ENCODE peak calls at places on chromosomes 6 and 20, in nine cellular contexts. P is psoas muscle, E is HCT116, M is pancreas, Z is OCI-LY7, O is kidney epithelial cell, Y is AG10803, R is NB4, U is uterus. X is an unnamed sample.

GRCh38 chr20:10553326-10553984 is 118.3 kb downstream of the SLX4IP start:
- DNase-seq in P (peak), Y (peak), M (no peak), E (no peak), Z (peak), O (peak), R (peak), U (peak), X (peak)

GRCh38 chr20:37522258-37523011 is 1.4 kb downstream of the NNAT start:
- DNase-seq in E (no peak), U (no peak), O (no peak), P (peak), R (no peak), Y (no peak), M (peak), Z (no peak), X (no peak)

GRCh38 chr6:1363298-1363697 is 26.1 kb upstream of the FOXF2 start:
- DNase-seq in M (no peak), R (peak), Y (peak), U (no peak), E (no peak), O (no peak), P (no peak), Z (no peak), X (no peak)

GRCh38 chr6:88650029-88650619 is 313.3 kb downstream of the RNGTT start:
- DNase-seq in Z (peak), Y (peak), O (peak), U (no peak), R (no peak), E (no peak), M (no peak), P (no peak), X (no peak)

GRCh38 chr6:157075549-157076426 is 247.5 kb downstream of the TMEM242 start:
- DNase-seq in Y (no peak), M (no peak), Z (no peak), E (peak), U (no peak), R (no peak), O (no peak), P (no peak), X (no peak)

GRCh38 chr6:167424700-167425099 is 99.8 kb downstream of the TTLL2 start:
- DNase-seq in P (no peak), R (no peak), U (no peak), E (no peak), Z (no peak), O (no peak), Y (no peak), M (no peak), X (no peak)

GRCh38 chr20:34458631-34459030 is 57.6 kb upstream of the DYNLRB1 start:
- DNase-seq in R (no peak), U (no peak), P (no peak), Z (no peak), O (no peak), M (no peak), E (no peak), Y (no peak), X (no peak)

GRCh38 chr6:91098006-91098405 is 511.1 kb upstream of the MAP3K7 start:
- DNase-seq in R (no peak), O (peak), Y (no peak), Z (no peak), U (no peak), E (no peak), M (no peak), P (no peak), X (no peak)

GRCh38 chr6:20826378-20826777 is 292.1 kb downstream of the CDKAL1 start:
- DNase-seq in U (no peak), E (no peak), O (no peak), R (no peak), P (no peak), Y (peak), M (no peak), Z (no peak), X (no peak)

GRCh38 chr20:8227293-8227692 is 95.2 kb downstream of the PLCB1 start:
- DNase-seq in M (no peak), E (no peak), P (no peak), O (no peak), R (no peak), Y (peak), Z (no peak), U (no peak), X (no peak)

GRCh38 chr6:157982580-157983438 is 1.1 kb downstream of the SYNJ2 start:
- DNase-seq in P (no peak), M (no peak), O (no peak), R (peak), U (peak), E (no peak), Y (peak), Z (no peak), X (no peak)

GRCh38 chr20:21573259-21573658 is 59.4 kb upstream of the NKX2-2 start:
- DNase-seq in O (no peak), M (no peak), E (no peak), Z (no peak), R (no peak), U (no peak), P (no peak), Y (no peak), X (no peak)

GRCh38 chr20:23517719-23518118 is 26.8 kb downstream of the CST8 start:
- DNase-seq in M (no peak), U (no peak), P (no peak), E (no peak), Z (no peak), O (no peak), Y (no peak), R (no peak), X (no peak)

GRCh38 chr6:19691465-19692167 is 145.6 kb upstream of the ID4 start:
- DNase-seq in U (no peak), R (no peak), E (no peak), Z (no peak), M (peak), O (no peak), Y (peak), P (no peak), X (no peak)

GRCh38 chr20:2468581-2469407 is 1.8 kb downstream of the SNRPB start:
- DNase-seq in P (no peak), R (no peak), Z (no peak), E (no peak), Y (peak), M (no peak), O (no peak), U (no peak), X (no peak)

GRCh38 chr6:57265755-57266221 is 43.7 kb upstream of the RAB23 start:
- DNase-seq in M (no peak), P (no peak), Y (peak), Z (no peak), R (no peak), O (no peak), U (no peak), E (no peak), X (no peak)

GRCh38 chr20:45470939-45471338 is 1.4 kb downstream of the WFDC2 start:
- DNase-seq in Y (no peak), U (no peak), R (peak), P (no peak), O (no peak), Z (no peak), M (no peak), E (no peak), X (no peak)

GRCh38 chr20:36607586-36608387 is 2.2 kb downstream of the RAB5IF start:
- DNase-seq in O (no peak), Z (no peak), R (no peak), U (no peak), E (no peak), Y (no peak), P (no peak), M (no peak), X (no peak)

GRCh38 chr6:56807335-56807991 is 147.4 kb upstream of the BEND6 start:
- DNase-seq in Y (peak), U (no peak), R (no peak), O (no peak), Z (no peak), P (no peak), E (no peak), M (no peak), X (no peak)

GRCh38 chr6:27866370-27867050 is 45.7 kb downstream of the OR2B2 start:
- DNase-seq in U (no peak), R (peak), O (no peak), P (no peak), E (no peak), M (no peak), Z (peak), Y (peak), X (no peak)

GRCh38 chr6:44627091-44627878 is 239.8 kb downstream of the CDC5L start:
- DNase-seq in P (peak), R (peak), Y (no peak), M (no peak), O (no peak), Z (no peak), E (no peak), U (no peak), X (no peak)

GRCh38 chr6:145669627-145670034 is 65.7 kb downstream of the EPM2A start:
- DNase-seq in O (peak), U (no peak), M (no peak), P (no peak), R (no peak), Y (peak), Z (no peak), E (no peak), X (no peak)

GRCh38 chr6:52503853-52504777 is 72.7 kb downstream of the TRAM2 start:
- DNase-seq in R (no peak), O (peak), Y (peak), E (peak), P (peak), U (peak), Z (no peak), M (peak), X (peak)

GRCh38 chr20:47274449-47275108 is 81.9 kb downstream of the ZMYND8 start:
- DNase-seq in Y (peak), R (peak), O (peak), M (no peak), Z (no peak), E (peak), P (no peak), U (no peak), X (no peak)

GRCh38 chr6:111789593-111789992 is 83.7 kb downstream of the FYN start:
- DNase-seq in U (peak), Y (peak), Z (no peak), P (peak), R (no peak), M (no peak), E (no peak), O (no peak), X (no peak)

GRCh38 chr20:20463933-20464374 is 96.0 kb downstream of the INSM1 start:
- DNase-seq in P (no peak), U (no peak), M (no peak), O (no peak), Z (peak), Y (no peak), E (no peak), R (no peak), X (no peak)

GRCh38 chr20:20461526-20461925 is 93.6 kb downstream of the INSM1 start:
- DNase-seq in R (no peak), Y (no peak), E (no peak), Z (no peak), O (no peak), M (no peak), U (no peak), P (no peak), X (no peak)

GRCh38 chr20:20466341-20466879 is 98.5 kb downstream of the INSM1 start:
- DNase-seq in Z (peak), Y (peak), U (no peak), O (peak), E (no peak), P (no peak), R (peak), M (no peak), X (no peak)

GRCh38 chr20:20462185-20462584 is 94.3 kb downstream of the INSM1 start:
- DNase-seq in P (no peak), Y (no peak), Z (no peak), M (no peak), O (no peak), R (no peak), E (no peak), U (no peak), X (no peak)

DNA sequence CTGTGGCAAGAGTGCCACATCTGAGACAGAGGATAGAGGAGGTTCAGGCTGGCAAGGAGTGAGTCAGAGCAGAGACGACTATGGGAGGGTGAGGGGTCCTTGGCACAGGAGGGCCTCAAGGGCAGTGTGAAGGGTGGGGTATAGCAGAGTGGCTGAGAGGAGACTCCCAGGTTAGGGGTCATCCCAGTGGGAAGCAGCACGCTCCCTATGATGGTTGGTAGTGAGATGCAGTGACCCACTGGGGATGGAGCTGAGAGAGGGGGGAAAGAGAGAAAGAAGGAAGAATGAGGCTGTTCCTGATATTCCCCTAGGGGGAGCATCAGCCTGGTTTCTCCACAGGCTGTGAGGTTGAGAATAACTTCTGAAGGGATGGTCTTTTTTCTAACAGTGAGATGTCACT is 97.4 kb downstream of the INSM1 start:
- DNase-seq in Z (peak), Y (no peak), M (no peak), R (peak), E (no peak), U (no peak), P (no peak), O (no peak), X (no peak)
- TF ChIP-seq CTCF in Z (peak), Y (peak), M (no peak), R (peak), E (peak), U (no peak), P (no peak), O (no peak), X (peak)

DNA sequence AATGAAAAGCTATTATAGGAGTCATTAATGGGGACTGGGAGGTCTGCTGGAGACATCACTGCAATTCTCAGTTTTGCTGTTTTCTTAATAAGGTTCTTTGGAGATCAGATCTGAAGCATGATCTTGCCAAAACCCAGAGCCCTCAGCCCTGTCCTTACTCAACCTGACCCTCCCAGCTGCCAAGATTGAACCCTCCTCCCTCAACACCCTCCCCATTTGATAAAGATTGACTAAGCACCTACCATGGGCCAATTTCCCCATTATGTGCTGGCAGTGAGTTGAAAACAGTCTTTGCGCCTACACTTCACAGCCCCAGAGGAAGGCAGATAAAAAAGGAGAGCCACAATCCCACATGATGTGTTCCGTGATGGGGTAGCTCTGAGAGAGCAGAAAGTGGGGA is 353.0 kb downstream of the MAFB start:
- DNase-seq in E (no peak), M (no peak), O (no peak), Y (no peak), P (no peak), Z (no peak), U (no peak), R (no peak), X (no peak)
- H3K4me3 ChIP-seq in E (no peak), M (no peak), O (no peak), Y (no peak), P (no peak), Z (no peak), U (no peak), R (no peak), X (no peak)

GRCh38 chr6:152267967-152268845 is 369.0 kb downstream of the SYNE1 start:
- DNase-seq in Z (peak), E (no peak), P (no peak), Y (no peak), R (peak), U (peak), M (no peak), O (no peak), X (no peak)
- TF ChIP-seq CTCF in Z (peak), E (peak), P (peak), Y (peak), R (peak), U (peak), M (no peak), O (peak), X (peak)

GRCh38 chr6:118748311-118749062 is 97.1 kb upstream of the CEP85L start:
- DNase-seq in U (no peak), P (peak), Z (no peak), O (no peak), R (peak), Y (peak), E (no peak), M (no peak), X (no peak)
- H3K4me3 ChIP-seq in U (no peak), P (peak), Z (no peak), O (no peak), R (no peak), Y (peak), E (no peak), M (no peak), X (no peak)

DNA sequence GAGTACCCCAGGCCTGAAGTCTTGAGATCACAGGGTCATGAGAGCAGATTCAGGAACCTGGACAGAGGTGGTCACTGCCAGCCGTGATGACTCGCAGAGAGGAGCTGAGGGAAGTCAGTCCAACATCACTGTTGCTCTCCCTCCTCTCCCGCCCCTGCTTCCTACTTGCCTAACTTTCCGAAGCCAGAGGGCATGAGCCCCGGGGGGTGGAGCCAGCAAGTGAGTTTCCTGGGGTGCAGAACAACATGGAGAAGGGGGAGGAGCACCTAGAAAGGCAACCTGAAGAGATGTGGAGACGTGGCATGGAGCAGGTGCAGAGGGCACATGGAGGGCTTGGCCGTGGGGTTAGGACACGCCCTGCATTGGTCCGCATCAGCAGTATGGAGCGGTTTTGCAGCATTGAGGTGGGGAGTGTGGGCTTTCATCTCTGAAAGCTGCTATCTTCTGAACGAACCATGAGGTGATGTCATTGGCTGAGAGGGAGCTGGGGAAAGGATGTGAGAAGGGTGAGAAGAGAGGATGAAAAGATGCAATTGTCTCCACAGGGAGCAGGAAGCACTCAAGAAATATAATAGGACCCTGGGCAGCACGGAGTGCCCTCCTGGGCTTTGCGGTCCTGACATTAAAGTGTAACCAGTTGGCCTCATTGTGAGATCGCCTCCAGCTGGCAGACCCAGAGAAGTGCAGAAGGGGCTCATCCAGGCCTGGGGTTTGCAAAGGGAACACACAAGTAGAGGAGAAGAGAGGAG is 25.0 kb downstream of the GDAP1L1 start:
- DNase-seq in Z (no peak), U (no peak), Y (no peak), E (no peak), O (no peak), R (peak), P (no peak), M (no peak), X (no peak)
- TF ChIP-seq CTCF in Z (peak), U (no peak), Y (no peak), E (peak), O (peak), R (peak), P (no peak), M (no peak), X (no peak)

DNA sequence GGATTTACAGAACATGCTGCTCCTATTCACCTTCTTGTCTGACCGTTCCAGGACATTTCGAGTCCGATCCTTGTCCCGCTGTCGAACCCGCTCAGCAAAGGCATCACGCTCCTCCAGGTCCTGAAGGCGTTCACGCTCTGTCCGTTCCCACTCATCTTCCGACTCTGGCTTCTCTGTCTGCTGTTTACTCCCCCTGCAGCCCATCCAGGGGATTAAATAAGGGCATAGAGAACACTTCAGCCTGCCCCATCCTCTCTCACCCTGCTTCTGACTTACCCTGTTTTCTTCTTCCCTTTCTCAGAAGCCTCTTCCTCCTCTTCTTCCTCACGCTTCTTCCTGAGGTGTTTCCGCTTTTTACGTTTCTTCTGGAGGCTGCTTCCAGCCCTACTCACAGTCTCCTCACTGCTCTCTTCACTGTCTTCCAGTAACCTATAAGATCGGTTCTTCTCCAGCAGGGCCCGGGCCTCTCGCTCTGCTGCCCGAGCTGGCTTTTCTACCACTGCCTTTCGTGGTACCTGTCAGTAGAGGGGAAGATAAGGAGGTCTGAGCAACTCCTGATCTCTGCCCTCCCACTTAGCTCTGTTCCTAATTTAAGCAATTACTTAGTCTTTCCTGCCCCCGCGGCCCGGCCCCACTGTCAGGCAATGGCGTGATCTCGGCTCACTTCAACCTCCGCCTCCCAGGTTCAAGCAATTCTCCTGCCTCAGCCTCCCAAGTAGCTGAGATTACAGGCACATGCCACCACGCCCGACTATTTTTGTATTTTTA is 1.9 kb downstream of the DHX16 start:
- DNase-seq in Y (no peak), O (no peak), R (peak), P (no peak), U (no peak), Z (no peak), M (peak), E (no peak), X (no peak)
- H3K4me3 ChIP-seq in Y (no peak), O (no peak), R (no peak), P (peak), U (no peak), Z (no peak), M (no peak), E (no peak), X (peak)

GRCh38 chr6:148263010-148263409 is 79.6 kb upstream of the SASH1 start:
- DNase-seq in O (peak), Y (no peak), U (no peak), Z (no peak), E (no peak), P (no peak), R (no peak), M (no peak), X (peak)
- TF ChIP-seq CTCF in O (no peak), Y (no peak), U (no peak), Z (no peak), E (no peak), P (no peak), R (no peak), M (no peak), X (peak)

X was measured in LNCaP clone FGC.